ENCODE peak calls at places on chromosomes 13 and 19, in four cellular contexts. B is heart right ventricle, Z is transverse colon, W is DMS153. Q is an unnamed sample.
A peak's percentile ranks its signal among the peaks of the same experiment; 100 is the strongest.

GRCh38 chr13:40272776-40273139 is 393.7 kb downstream of the FOXO1 start:
- DNase-seq in B (no peak), Z (no peak), W (no peak), Q (no peak)

GRCh38 chr13:33642374-33643065 is 175.4 kb upstream of the RFC3 start:
- DNase-seq in B (peak; percentile 56), Z (peak; percentile 43), W (no peak), Q (no peak)

GRCh38 chr13:71663431-71663830 is 203.6 kb downstream of the DACH1 start:
- DNase-seq in B (no peak), Z (no peak), W (no peak), Q (no peak)

GRCh38 chr19:29666634-29667389 is 1.6 kb downstream of the PLEKHF1 start:
- DNase-seq in B (peak; percentile 83), Z (peak; percentile 55), W (no peak), Q (no peak)

GRCh38 chr19:14106840-14107239 is 10.7 kb downstream of the PRKACA start:
- DNase-seq in B (no peak), Z (no peak), W (no peak), Q (no peak)

GRCh38 chr19:51742736-51743288 is 8.9 kb downstream of the FPR1 start:
- DNase-seq in B (no peak), Z (no peak), W (no peak), Q (no peak)

GRCh38 chr19:40512473-40513344 is 45.9 kb downstream of the SPTBN4 start:
- DNase-seq in B (no peak), Z (no peak), W (no peak), Q (no peak)

GRCh38 chr19:17405250-17406038 is at the start of gene BST2:
- DNase-seq in B (peak; percentile 72), Z (peak; percentile 51), W (peak; percentile 14), Q (no peak)

GRCh38 chr19:33631628-33631995 is 9.9 kb downstream of the CHST8 start:
- DNase-seq in B (no peak), Z (no peak), W (no peak), Q (no peak)

GRCh38 chr13:97122381-97122996 is 99.6 kb upstream of the MBNL2 start:
- DNase-seq in B (no peak), Z (no peak), W (peak; percentile 48), Q (no peak)

GRCh38 chr19:48501446-48501960 is 10.1 kb downstream of the LMTK3 start:
- DNase-seq in B (no peak), Z (peak; percentile 78), W (peak; percentile 93), Q (no peak)

Q was measured in occipital lobe.